ENCODE peak calls at places on chromosomes 12 and 14, in eight cellular contexts. E, U, T, W, M, I, J and F are unnamed samples.

GRCh38 chr14:28767851-28768548 is 1.4 kb downstream of the FOXG1 start:
- DNase-seq in E (no peak), U (no peak), T (no peak), W (no peak), M (no peak), I (no peak), J (no peak), F (no peak)

GRCh38 chr12:46493352-46494209 is 121.0 kb upstream of the SLC38A2 start:
- DNase-seq in E (no peak), U (no peak), T (no peak), W (no peak), M (no peak), I (no peak), J (no peak), F (no peak)

GRCh38 chr14:66610154-66610563 is 102.2 kb downstream of the GPHN start:
- DNase-seq in E (no peak), U (no peak), T (no peak), W (no peak), M (no peak), I (no peak), J (no peak), F (no peak)

GRCh38 chr12:118237908-118238307 is 102.0 kb downstream of the PEBP1 start:
- DNase-seq in E (peak), U (no peak), T (no peak), W (no peak), M (no peak), I (no peak), J (peak), F (no peak)

GRCh38 chr14:62159314-62159713 is 397.1 kb downstream of the SNAPC1 start:
- DNase-seq in E (no peak), U (no peak), T (no peak), W (no peak), M (no peak), I (no peak), J (no peak), F (no peak)

GRCh38 chr12:115227137-115227615 is 543.2 kb upstream of the TBX3 start:
- DNase-seq in E (peak), U (peak), T (peak), W (no peak), M (no peak), I (no peak), J (peak), F (no peak)

GRCh38 chr12:642633-643477 is 20.4 kb downstream of the NINJ2 start:
- DNase-seq in E (peak), U (peak), T (no peak), W (peak), M (peak), I (peak), J (no peak), F (peak)

GRCh38 chr14:52025310-52025709 is 36.0 kb downstream of the RTRAF start:
- DNase-seq in E (peak), U (no peak), T (peak), W (no peak), M (no peak), I (no peak), J (peak), F (no peak)

GRCh38 chr12:78651755-78652154 is 212.8 kb upstream of the SYT1 start:
- DNase-seq in E (peak), U (no peak), T (no peak), W (no peak), M (no peak), I (no peak), J (no peak), F (no peak)

GRCh38 chr12:132827763-132828703 is 636 bp downstream of the GOLGA3 start:
- DNase-seq in E (peak), U (peak), T (peak), W (no peak), M (no peak), I (no peak), J (peak), F (peak)

GRCh38 chr12:94271351-94271750 is 123.0 kb downstream of the PLXNC1 start:
- DNase-seq in E (peak), U (no peak), T (no peak), W (no peak), M (no peak), I (no peak), J (no peak), F (no peak)

GRCh38 chr12:113244015-113244983 is 23.0 kb downstream of the TPCN1 start:
- DNase-seq in E (no peak), U (peak), T (no peak), W (peak), M (peak), I (no peak), J (no peak), F (peak)

GRCh38 chr14:96631621-96632362 is 129.6 kb downstream of the PAPOLA start:
- DNase-seq in E (no peak), U (no peak), T (no peak), W (peak), M (no peak), I (no peak), J (no peak), F (peak)

GRCh38 chr14:95348395-95349080 is 28.8 kb upstream of the CLMN start:
- DNase-seq in E (no peak), U (no peak), T (no peak), W (no peak), M (no peak), I (no peak), J (no peak), F (no peak)

GRCh38 chr12:104547239-104547638 is 90.5 kb downstream of the CHST11 start:
- DNase-seq in E (no peak), U (no peak), T (no peak), W (no peak), M (no peak), I (no peak), J (no peak), F (no peak)

GRCh38 chr12:6765048-6765633 is 1.0 kb upstream of the PTMS start:
- DNase-seq in E (no peak), U (no peak), T (no peak), W (no peak), M (no peak), I (no peak), J (no peak), F (no peak)

GRCh38 chr12:67766370-67766769 is 117.8 kb downstream of the DYRK2 start:
- DNase-seq in E (peak), U (no peak), T (peak), W (no peak), M (no peak), I (no peak), J (peak), F (no peak)

GRCh38 chr14:104925941-104926609 is 1.4 kb downstream of the PLD4 start:
- DNase-seq in E (peak), U (no peak), T (no peak), W (no peak), M (no peak), I (no peak), J (peak), F (no peak)

GRCh38 chr14:49950275-49951250 is 57.7 kb downstream of the ARF6 start:
- DNase-seq in E (no peak), U (no peak), T (no peak), W (no peak), M (no peak), I (no peak), J (no peak), F (peak)

GRCh38 chr12:10365716-10366433 is 24.0 kb downstream of the KLRK1 start:
- DNase-seq in E (peak), U (no peak), T (no peak), W (no peak), M (no peak), I (no peak), J (no peak), F (no peak)

GRCh38 chr12:106585237-106585834 is 2.5 kb downstream of the RFX4 start:
- DNase-seq in E (no peak), U (no peak), T (no peak), W (no peak), M (no peak), I (no peak), J (no peak), F (no peak)

GRCh38 chr14:75025082-75025481 is 22.4 kb downstream of the EIF2B2 start:
- DNase-seq in E (peak), U (no peak), T (no peak), W (no peak), M (no peak), I (no peak), J (peak), F (no peak)

GRCh38 chr12:62581288-62582064 is 114.8 kb downstream of the MON2 start:
- DNase-seq in E (peak), U (peak), T (peak), W (no peak), M (no peak), I (no peak), J (no peak), F (no peak)

GRCh38 chr12:75790219-75790618 is 241.4 kb downstream of the PHLDA1 start:
- DNase-seq in E (no peak), U (no peak), T (no peak), W (no peak), M (no peak), I (no peak), J (no peak), F (no peak)
- H3K27ac ChIP-seq in E (no peak), U (no peak), T (no peak), W (no peak), M (no peak), I (no peak), J (no peak), F (no peak)

GRCh38 chr14:68843471-68844209 is 50.8 kb upstream of the ZFP36L1 start:
- DNase-seq in E (peak), U (peak), T (peak), W (peak), M (peak), I (peak), J (peak), F (peak)
- H3K4me3 ChIP-seq in E (no peak), U (peak), T (no peak), W (peak), M (no peak), I (no peak), J (peak), F (peak)

GRCh38 chr12:83574142-83574541 is 887.4 kb downstream of the TMTC2 start:
- DNase-seq in E (no peak), U (no peak), T (no peak), W (no peak), M (no peak), I (no peak), J (no peak), F (no peak)
- H3K27ac ChIP-seq in E (no peak), U (no peak), T (no peak), W (no peak), M (no peak), I (no peak), J (no peak), F (no peak)

DNA sequence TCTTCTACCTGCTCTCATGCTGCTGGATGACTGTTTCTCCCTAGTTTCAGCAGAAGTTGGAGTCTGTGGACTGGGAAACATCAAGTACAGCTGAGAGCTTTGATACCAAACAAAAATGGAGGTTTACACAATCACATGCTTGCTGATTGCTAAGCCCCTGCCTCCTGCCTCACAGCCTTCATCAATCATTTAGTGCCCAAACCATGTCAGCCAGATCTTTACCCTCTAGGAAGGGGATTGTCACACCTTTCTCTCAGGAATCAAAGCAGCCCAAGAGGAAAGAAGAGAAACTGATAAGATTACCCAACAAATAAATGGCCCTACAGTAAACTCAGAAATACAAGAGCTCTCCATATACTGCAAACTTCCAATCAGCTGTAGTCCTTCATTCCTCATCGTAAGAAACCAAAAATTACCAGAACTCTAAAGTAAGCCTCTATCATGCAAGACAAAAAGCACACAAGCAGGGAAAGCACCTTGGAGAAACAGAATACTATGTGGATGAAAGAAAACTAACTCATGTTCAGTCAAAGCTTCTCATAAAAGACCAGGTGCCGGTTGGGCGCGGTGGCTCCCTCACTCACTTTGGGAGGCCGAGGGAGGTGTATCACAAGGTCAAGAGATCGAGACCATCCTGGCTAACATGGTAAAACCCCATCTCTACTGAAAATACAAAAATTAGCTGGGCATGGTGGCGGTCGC is 63.6 kb upstream of the RESF1 start:
- DNase-seq in E (no peak), U (no peak), T (no peak), W (no peak), M (no peak), I (no peak), J (no peak), F (no peak)
- H3K4me3 ChIP-seq in E (no peak), U (no peak), T (no peak), W (no peak), M (no peak), I (no peak), J (no peak), F (no peak)

DNA sequence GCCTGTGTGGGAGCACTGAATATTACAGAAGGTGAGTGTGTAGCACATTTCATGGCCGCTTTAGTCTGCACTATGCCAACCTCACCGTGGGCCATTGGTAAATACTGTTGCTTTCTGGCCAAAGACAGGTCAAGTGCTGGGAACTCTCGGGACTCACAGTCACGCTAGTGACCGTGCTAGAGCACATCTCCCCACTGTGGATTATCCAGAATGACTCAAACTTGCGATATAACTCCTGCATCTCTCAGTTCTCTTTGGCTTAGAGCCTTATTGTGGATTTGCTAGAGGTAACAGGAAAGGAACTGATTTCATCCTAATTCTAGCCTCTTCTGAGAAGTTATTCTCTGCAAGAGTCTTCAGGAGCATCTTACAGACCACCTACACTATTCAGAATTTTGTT is 86.5 kb downstream of the DAD1 start:
- DNase-seq in E (no peak), U (no peak), T (no peak), W (no peak), M (no peak), I (no peak), J (no peak), F (no peak)
- H3K27ac ChIP-seq in E (no peak), U (no peak), T (no peak), W (no peak), M (no peak), I (peak), J (no peak), F (peak)

GRCh38 chr14:24259282-24260025 is 3.5 kb downstream of the TGM1 start:
- DNase-seq in E (peak), U (peak), T (no peak), W (peak), M (no peak), I (no peak), J (no peak), F (no peak)

GRCh38 chr14:24260026-24260779 is 2.8 kb downstream of the TGM1 start:
- DNase-seq in E (no peak), U (no peak), T (no peak), W (peak), M (no peak), I (no peak), J (no peak), F (no peak)

GRCh38 chr14:24258119-24258518 is 4.9 kb downstream of the TGM1 start:
- DNase-seq in E (no peak), U (no peak), T (no peak), W (peak), M (no peak), I (no peak), J (no peak), F (no peak)

GRCh38 chr14:24256960-24257359 is 6.0 kb downstream of the TGM1 start:
- DNase-seq in E (no peak), U (no peak), T (no peak), W (no peak), M (no peak), I (no peak), J (no peak), F (no peak)

DNA sequence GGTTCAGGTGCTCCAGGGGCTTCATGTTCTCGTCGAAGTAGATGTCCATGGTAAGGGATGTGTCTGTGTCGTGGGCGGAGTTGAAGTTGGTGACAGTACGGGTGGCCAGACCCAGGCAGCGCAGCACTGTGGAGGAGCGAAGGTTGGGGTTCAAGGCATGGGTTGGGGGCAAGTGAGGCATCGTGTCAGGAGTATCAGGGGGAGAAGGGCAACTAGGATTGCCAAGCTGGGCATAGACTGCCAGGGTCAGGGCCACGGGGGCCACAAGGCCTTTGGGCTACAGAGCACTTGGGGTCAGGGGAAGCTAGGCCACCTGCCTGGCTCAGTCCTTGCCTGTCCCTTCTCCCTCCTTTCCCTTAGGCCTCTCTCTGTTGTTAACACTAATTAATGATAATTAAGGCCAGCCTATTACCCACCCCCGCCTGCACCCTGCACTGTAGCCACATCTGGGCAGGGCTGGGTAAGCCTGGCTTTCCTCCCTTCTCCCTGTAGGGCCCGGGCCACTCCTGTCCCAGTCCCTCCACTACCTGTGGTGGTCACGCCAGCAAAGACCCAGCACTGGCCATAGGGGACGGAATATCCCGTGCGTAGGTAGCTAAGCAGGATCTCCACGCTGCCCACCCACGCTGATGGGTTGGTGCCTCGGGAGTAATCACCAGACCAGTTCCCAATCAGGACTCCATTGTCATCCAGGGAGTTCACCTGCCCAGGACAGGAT is 4.3 kb downstream of the TGM1 start:
- DNase-seq in E (no peak), U (no peak), T (no peak), W (peak), M (no peak), I (no peak), J (no peak), F (no peak)
- H3K4me3 ChIP-seq in E (no peak), U (no peak), T (no peak), W (no peak), M (no peak), I (no peak), J (no peak), F (no peak)

GRCh38 chr14:60179296-60179924 is 14.2 kb upstream of the DHRS7 start:
- DNase-seq in E (peak), U (no peak), T (peak), W (no peak), M (no peak), I (no peak), J (no peak), F (no peak)
- H3K27ac ChIP-seq in E (peak), U (no peak), T (peak), W (no peak), M (no peak), I (no peak), J (no peak), F (peak)

GRCh38 chr12:64081020-64081419 is 141.1 kb downstream of the KICS2 start:
- DNase-seq in E (peak), U (no peak), T (no peak), W (no peak), M (no peak), I (no peak), J (no peak), F (no peak)
- H3K4me3 ChIP-seq in E (no peak), U (no peak), T (no peak), W (no peak), M (no peak), I (no peak), J (no peak), F (no peak)

GRCh38 chr12:90233168-90234100 is 524.8 kb upstream of the ATP2B1 start:
- DNase-seq in E (peak), U (no peak), T (no peak), W (no peak), M (no peak), I (no peak), J (no peak), F (no peak)

GRCh38 chr12:90235642-90236041 is 527.0 kb upstream of the ATP2B1 start:
- DNase-seq in E (no peak), U (no peak), T (no peak), W (no peak), M (no peak), I (no peak), J (no peak), F (no peak)

GRCh38 chr12:90234455-90234854 is 525.8 kb upstream of the ATP2B1 start:
- DNase-seq in E (no peak), U (no peak), T (no peak), W (no peak), M (no peak), I (no peak), J (peak), F (no peak)

GRCh38 chr12:90226211-90226610 is 517.6 kb upstream of the ATP2B1 start:
- DNase-seq in E (no peak), U (no peak), T (no peak), W (no peak), M (no peak), I (no peak), J (no peak), F (no peak)

GRCh38 chr12:90229771-90230170 is 521.1 kb upstream of the ATP2B1 start:
- DNase-seq in E (peak), U (no peak), T (no peak), W (no peak), M (no peak), I (no peak), J (peak), F (no peak)
- H3K27ac ChIP-seq in E (no peak), U (no peak), T (no peak), W (no peak), M (no peak), I (no peak), J (peak), F (no peak)